ENCODE peak calls at places on chromosomes 4 and X, in eight cellular contexts. M, D, U, X, V, T, S and Q are unnamed samples.

GRCh38 chrX:43349363-43349762 is 306.7 kb upstream of the MAOA start:
- DNase-seq in V (peak), X (no peak), S (peak), D (peak), M (peak), U (peak), T (no peak), Q (no peak)

GRCh38 chrX:149493567-149494562 is 11.2 kb downstream of the IDS start:
- DNase-seq in D (no peak), U (peak), V (no peak), M (no peak), S (no peak), T (no peak), X (no peak), Q (no peak)

GRCh38 chr4:113355550-113356371 is 306.3 kb downstream of the ANK2 start:
- DNase-seq in V (peak), M (peak), T (no peak), S (peak), U (peak), X (peak), D (peak), Q (no peak)

GRCh38 chr4:143667461-143667860 is 33.0 kb downstream of the FREM3 start:
- DNase-seq in V (no peak), M (no peak), S (no peak), U (peak), D (peak), X (peak), T (no peak), Q (peak)

GRCh38 chr4:37836256-37836655 is 9.8 kb downstream of the PGM2 start:
- DNase-seq in M (no peak), X (no peak), V (no peak), D (no peak), T (no peak), U (no peak), S (no peak), Q (no peak)

GRCh38 chr4:54561940-54562339 is 95.8 kb upstream of the KIT start:
- DNase-seq in M (no peak), V (no peak), D (no peak), X (no peak), T (no peak), S (no peak), U (no peak), Q (no peak)

GRCh38 chr4:40055379-40055872 is 1.2 kb upstream of the N4BP2 start:
- DNase-seq in T (no peak), X (no peak), M (no peak), S (no peak), V (no peak), U (no peak), D (no peak), Q (no peak)

GRCh38 chr4:141350122-141350904 is 129.6 kb downstream of the ZNF330 start:
- DNase-seq in M (no peak), X (no peak), V (no peak), U (peak), S (no peak), D (peak), T (no peak), Q (peak)

GRCh38 chr4:67687639-67688038 is 13.3 kb downstream of the UBA6 start:
- DNase-seq in M (no peak), X (no peak), U (no peak), D (peak), S (no peak), V (no peak), T (no peak), Q (no peak)